ENCODE peak calls at places on chromosome 12, in ten cellular contexts. N is NCI-H187; V is stimulated activated CD4-positive, alpha-beta T cell treated with anti-CD3 and anti-CD28 coated beads, Interleukin-12 subunit alpha, Interleukin-12 subunit beta, amount 100 ng/mL, for 24 hours; P is NCI-H2171; Q is NCI-H1436; U is HCT116; T is T-helper 2 cell; I is progenitor cell of endocrine pancreas; Z is Ammon's horn; S is effector CD4-positive, alpha-beta T cell. F is an unnamed sample.

GRCh38 chr12:104480826-104481457 is 24.2 kb downstream of the CHST11 start:
- DNase-seq in N (no peak), V (no peak), P (no peak), Q (no peak), U (peak; percentile 54), T (no peak), I (no peak), Z (peak; percentile 79), S (no peak), F (no peak)

GRCh38 chr12:4272014-4272975 is 1.3 kb upstream of the CCND2 start:
- DNase-seq in N (no peak), V (peak; percentile 86), P (no peak), Q (no peak), U (no peak), T (peak; percentile 85), I (peak; percentile 72), Z (peak; percentile 67), S (peak; percentile 83), F (no peak)

GRCh38 chr12:80763874-80764273 is 47.2 kb downstream of the MYF5 start:
- DNase-seq in N (no peak), V (no peak), P (peak; percentile 85), Q (peak; percentile 55), U (peak; percentile 39), T (no peak), I (no peak), Z (peak; percentile 31), S (no peak), F (peak; percentile 68)

GRCh38 chr12:7154901-7155470 is 24.8 kb downstream of the CLSTN3 start:
- DNase-seq in N (no peak), V (no peak), P (no peak), Q (no peak), U (no peak), T (no peak), I (no peak), Z (no peak), S (no peak), F (no peak)

GRCh38 chr12:19546027-19546426 is 106.7 kb downstream of the AEBP2 start:
- DNase-seq in N (no peak), V (no peak), P (no peak), Q (no peak), U (no peak), T (no peak), I (no peak), Z (no peak), S (no peak), F (no peak)

GRCh38 chr12:1093166-1093751 is 102.2 kb downstream of the ERC1 start:
- DNase-seq in N (peak; percentile 4), V (no peak), P (peak; percentile 43), Q (peak; percentile 39), U (peak; percentile 53), T (no peak), I (peak; percentile 39), Z (peak; percentile 66), S (peak; percentile 19), F (peak; percentile 80)

GRCh38 chr12:102478416-102479098 is 1.8 kb downstream of the IGF1 start:
- DNase-seq in N (no peak), V (no peak), P (no peak), Q (no peak), U (no peak), T (no peak), I (peak; percentile 8), Z (no peak), S (no peak), F (no peak)

GRCh38 chr12:84950971-84951546 is 38.5 kb upstream of the SLC6A15 start:
- DNase-seq in N (no peak), V (no peak), P (no peak), Q (no peak), U (no peak), T (no peak), I (no peak), Z (no peak), S (no peak), F (no peak)

GRCh38 chr12:54042970-54043744 is 10.3 kb downstream of the HOXC5 start:
- DNase-seq in N (no peak), V (no peak), P (no peak), Q (no peak), U (no peak), T (no peak), I (no peak), Z (no peak), S (no peak), F (no peak)

GRCh38 chr12:130286041-130286440 is 51.6 kb upstream of the PIWIL1 start:
- DNase-seq in N (no peak), V (no peak), P (no peak), Q (no peak), U (no peak), T (no peak), I (no peak), Z (peak; percentile 4), S (no peak), F (no peak)

GRCh38 chr12:26828315-26828714 is 4.7 kb downstream of the ITPR2 start:
- DNase-seq in N (no peak), V (no peak), P (peak; percentile 39), Q (no peak), U (no peak), T (no peak), I (no peak), Z (no peak), S (no peak), F (no peak)

GRCh38 chr12:110248096-110248447 is 33.0 kb upstream of the ATP2A2 start:
- DNase-seq in N (no peak), V (no peak), P (no peak), Q (no peak), U (no peak), T (no peak), I (no peak), Z (no peak), S (no peak), F (no peak)

GRCh38 chr12:26338574-26339572 is 143.5 kb downstream of the SSPN start:
- DNase-seq in N (no peak), V (no peak), P (no peak), Q (no peak), U (peak; percentile 41), T (no peak), I (no peak), Z (peak; percentile 94), S (no peak), F (no peak)

GRCh38 chr12:52184813-52185212 is 7.0 kb downstream of the KRT80 start:
- DNase-seq in N (no peak), V (no peak), P (no peak), Q (no peak), U (no peak), T (no peak), I (no peak), Z (no peak), S (no peak), F (no peak)

GRCh38 chr12:82931349-82932116 is 244.8 kb downstream of the TMTC2 start:
- DNase-seq in N (no peak), V (no peak), P (no peak), Q (no peak), U (no peak), T (no peak), I (no peak), Z (no peak), S (no peak), F (no peak)

GRCh38 chr12:48163150-48163747 is 5.9 kb upstream of the ASB8 start:
- DNase-seq in N (no peak), V (no peak), P (no peak), Q (no peak), U (no peak), T (no peak), I (no peak), Z (no peak), S (no peak), F (no peak)

GRCh38 chr12:57890191-57891120 is 43.9 kb upstream of the CTDSP2 start:
- DNase-seq in N (no peak), V (no peak), P (no peak), Q (peak; percentile 64), U (no peak), T (no peak), I (no peak), Z (no peak), S (no peak), F (no peak)

GRCh38 chr12:51953011-51953568 is 1.6 kb downstream of the ACVR1B start:
- DNase-seq in N (no peak), V (no peak), P (no peak), Q (no peak), U (no peak), T (no peak), I (no peak), Z (no peak), S (no peak), F (no peak)